ENCODE peak calls at places on chromosomes 5 and 9, in five cellular contexts. One of them, this sample, is unnamed.

GRCh38 chr5:96432245-96433065 is 593 bp downstream of the PCSK1 start:
- DNase-seq in foreskin melanocyte: peak; percentile 35
- DNase-seq in NCI-H1105: peak; percentile 80
- DNase-seq in stimulated activated CD8-positive, alpha-beta memory T cell treated with anti-CD3 and anti-CD28 coated beads, Interleukin-15, amount 100 ng/mL, for 24 hours: no peak
- DNase-seq in T-helper 1 cell: no peak
- DNase-seq in this sample: no peak

GRCh38 chr5:139708434-139708849 is 60.3 kb downstream of the CXXC5 start:
- DNase-seq in stimulated activated CD8-positive, alpha-beta memory T cell treated with anti-CD3 and anti-CD28 coated beads, Interleukin-15, amount 100 ng/mL, for 24 hours: no peak
- DNase-seq in T-helper 1 cell: no peak
- DNase-seq in foreskin melanocyte: no peak
- DNase-seq in NCI-H1105: no peak
- DNase-seq in this sample: no peak

GRCh38 chr5:126414874-126415502 is 8.2 kb upstream of the GRAMD2B start:
- DNase-seq in T-helper 1 cell: no peak
- DNase-seq in foreskin melanocyte: peak; percentile 81
- DNase-seq in stimulated activated CD8-positive, alpha-beta memory T cell treated with anti-CD3 and anti-CD28 coated beads, Interleukin-15, amount 100 ng/mL, for 24 hours: no peak
- DNase-seq in NCI-H1105: no peak
- DNase-seq in this sample: no peak

GRCh38 chr5:93511445-93511844 is 69.6 kb downstream of the NR2F1-AS1 start:
- DNase-seq in T-helper 1 cell: no peak
- DNase-seq in foreskin melanocyte: no peak
- DNase-seq in stimulated activated CD8-positive, alpha-beta memory T cell treated with anti-CD3 and anti-CD28 coated beads, Interleukin-15, amount 100 ng/mL, for 24 hours: no peak
- DNase-seq in NCI-H1105: no peak
- DNase-seq in this sample: no peak

GRCh38 chr5:67268233-67269011 is 71.8 kb upstream of the CD180 start:
- DNase-seq in T-helper 1 cell: no peak
- DNase-seq in stimulated activated CD8-positive, alpha-beta memory T cell treated with anti-CD3 and anti-CD28 coated beads, Interleukin-15, amount 100 ng/mL, for 24 hours: no peak
- DNase-seq in foreskin melanocyte: peak; percentile 87
- DNase-seq in NCI-H1105: peak; percentile 35
- DNase-seq in this sample: no peak

GRCh38 chr9:73237140-73237539 is 85.5 kb downstream of the ANXA1 start:
- DNase-seq in foreskin melanocyte: no peak
- DNase-seq in T-helper 1 cell: no peak
- DNase-seq in stimulated activated CD8-positive, alpha-beta memory T cell treated with anti-CD3 and anti-CD28 coated beads, Interleukin-15, amount 100 ng/mL, for 24 hours: no peak
- DNase-seq in NCI-H1105: no peak
- DNase-seq in this sample: no peak

GRCh38 chr9:95027914-95028854 is 289.3 kb downstream of the FANCC start:
- DNase-seq in stimulated activated CD8-positive, alpha-beta memory T cell treated with anti-CD3 and anti-CD28 coated beads, Interleukin-15, amount 100 ng/mL, for 24 hours: no peak
- DNase-seq in NCI-H1105: peak; percentile 53
- DNase-seq in T-helper 1 cell: no peak
- DNase-seq in foreskin melanocyte: no peak
- DNase-seq in this sample: no peak

GRCh38 chr5:77449981-77450380 is 42.1 kb downstream of the WDR41 start:
- DNase-seq in stimulated activated CD8-positive, alpha-beta memory T cell treated with anti-CD3 and anti-CD28 coated beads, Interleukin-15, amount 100 ng/mL, for 24 hours: no peak
- DNase-seq in T-helper 1 cell: no peak
- DNase-seq in NCI-H1105: no peak
- DNase-seq in foreskin melanocyte: no peak
- DNase-seq in this sample: no peak

GRCh38 chr5:67010684-67011409 is 185.8 kb downstream of the CD180 start:
- DNase-seq in foreskin melanocyte: no peak
- DNase-seq in T-helper 1 cell: no peak
- DNase-seq in NCI-H1105: no peak
- DNase-seq in stimulated activated CD8-positive, alpha-beta memory T cell treated with anti-CD3 and anti-CD28 coated beads, Interleukin-15, amount 100 ng/mL, for 24 hours: no peak
- DNase-seq in this sample: no peak

GRCh38 chr9:86807577-86807976 is 139.7 kb downstream of the GAS1 start:
- DNase-seq in stimulated activated CD8-positive, alpha-beta memory T cell treated with anti-CD3 and anti-CD28 coated beads, Interleukin-15, amount 100 ng/mL, for 24 hours: no peak
- DNase-seq in NCI-H1105: no peak
- DNase-seq in foreskin melanocyte: no peak
- DNase-seq in T-helper 1 cell: no peak
- DNase-seq in this sample: no peak

GRCh38 chr9:124621371-124622328 is 114.5 kb upstream of the NR5A1 start:
- DNase-seq in stimulated activated CD8-positive, alpha-beta memory T cell treated with anti-CD3 and anti-CD28 coated beads, Interleukin-15, amount 100 ng/mL, for 24 hours: no peak
- DNase-seq in foreskin melanocyte: no peak
- DNase-seq in T-helper 1 cell: no peak
- DNase-seq in NCI-H1105: no peak
- DNase-seq in this sample: no peak

GRCh38 chr5:125209650-125210049 is 463.2 kb upstream of the ZNF608 start:
- DNase-seq in foreskin melanocyte: no peak
- DNase-seq in T-helper 1 cell: no peak
- DNase-seq in NCI-H1105: no peak
- DNase-seq in stimulated activated CD8-positive, alpha-beta memory T cell treated with anti-CD3 and anti-CD28 coated beads, Interleukin-15, amount 100 ng/mL, for 24 hours: no peak
- DNase-seq in this sample: no peak

GRCh38 chr5:36422957-36423356 is 121.3 kb upstream of the RANBP3L start:
- DNase-seq in NCI-H1105: no peak
- DNase-seq in foreskin melanocyte: peak; percentile 36
- DNase-seq in T-helper 1 cell: no peak
- DNase-seq in stimulated activated CD8-positive, alpha-beta memory T cell treated with anti-CD3 and anti-CD28 coated beads, Interleukin-15, amount 100 ng/mL, for 24 hours: no peak
- DNase-seq in this sample: no peak

GRCh38 chr5:59174248-59174844 is 591.5 kb downstream of the RAB3C start:
- DNase-seq in stimulated activated CD8-positive, alpha-beta memory T cell treated with anti-CD3 and anti-CD28 coated beads, Interleukin-15, amount 100 ng/mL, for 24 hours: no peak
- DNase-seq in foreskin melanocyte: peak; percentile 45
- DNase-seq in NCI-H1105: no peak
- DNase-seq in T-helper 1 cell: peak; percentile 71
- DNase-seq in this sample: peak; percentile 13

GRCh38 chr5:38616061-38616460 is 59.6 kb upstream of the LIFR start:
- DNase-seq in T-helper 1 cell: no peak
- DNase-seq in stimulated activated CD8-positive, alpha-beta memory T cell treated with anti-CD3 and anti-CD28 coated beads, Interleukin-15, amount 100 ng/mL, for 24 hours: no peak
- DNase-seq in foreskin melanocyte: no peak
- DNase-seq in NCI-H1105: no peak
- DNase-seq in this sample: no peak

GRCh38 chr5:142016576-142016975 is 3.7 kb upstream of the GNPDA1 start:
- DNase-seq in T-helper 1 cell: peak; percentile 70
- DNase-seq in NCI-H1105: no peak
- DNase-seq in stimulated activated CD8-positive, alpha-beta memory T cell treated with anti-CD3 and anti-CD28 coated beads, Interleukin-15, amount 100 ng/mL, for 24 hours: no peak
- DNase-seq in foreskin melanocyte: no peak
- DNase-seq in this sample: no peak

GRCh38 chr5:177071671-177072385 is 14.9 kb upstream of the FGFR4 start:
- DNase-seq in NCI-H1105: peak; percentile 48
- DNase-seq in stimulated activated CD8-positive, alpha-beta memory T cell treated with anti-CD3 and anti-CD28 coated beads, Interleukin-15, amount 100 ng/mL, for 24 hours: peak; percentile 20
- DNase-seq in foreskin melanocyte: peak; percentile 70
- DNase-seq in T-helper 1 cell: peak; percentile 62
- DNase-seq in this sample: peak; percentile 29

GRCh38 chr5:73201547-73202513 is 28.8 kb downstream of the TMEM174 start:
- DNase-seq in stimulated activated CD8-positive, alpha-beta memory T cell treated with anti-CD3 and anti-CD28 coated beads, Interleukin-15, amount 100 ng/mL, for 24 hours: peak; percentile 55
- DNase-seq in NCI-H1105: no peak
- DNase-seq in T-helper 1 cell: peak; percentile 43
- DNase-seq in foreskin melanocyte: peak; percentile 55
- DNase-seq in this sample: no peak

GRCh38 chr9:93017621-93018020 is 40.9 kb upstream of the SUSD3 start:
- DNase-seq in foreskin melanocyte: no peak
- DNase-seq in NCI-H1105: no peak
- DNase-seq in T-helper 1 cell: no peak
- DNase-seq in stimulated activated CD8-positive, alpha-beta memory T cell treated with anti-CD3 and anti-CD28 coated beads, Interleukin-15, amount 100 ng/mL, for 24 hours: no peak
- DNase-seq in this sample: no peak

GRCh38 chr5:135033026-135033861 is 784 bp downstream of the PITX1 start:
- DNase-seq in NCI-H1105: no peak
- DNase-seq in T-helper 1 cell: no peak
- DNase-seq in stimulated activated CD8-positive, alpha-beta memory T cell treated with anti-CD3 and anti-CD28 coated beads, Interleukin-15, amount 100 ng/mL, for 24 hours: no peak
- DNase-seq in foreskin melanocyte: peak; percentile 27
- DNase-seq in this sample: no peak

GRCh38 chr5:45694255-45694834 is 1.8 kb downstream of the HCN1 start:
- DNase-seq in stimulated activated CD8-positive, alpha-beta memory T cell treated with anti-CD3 and anti-CD28 coated beads, Interleukin-15, amount 100 ng/mL, for 24 hours: no peak
- DNase-seq in foreskin melanocyte: no peak
- DNase-seq in T-helper 1 cell: no peak
- DNase-seq in NCI-H1105: no peak
- DNase-seq in this sample: no peak

GRCh38 chr5:144183254-144183889 is 12.7 kb downstream of the KCTD16 start:
- DNase-seq in foreskin melanocyte: peak; percentile 17
- DNase-seq in T-helper 1 cell: peak; percentile 24
- DNase-seq in stimulated activated CD8-positive, alpha-beta memory T cell treated with anti-CD3 and anti-CD28 coated beads, Interleukin-15, amount 100 ng/mL, for 24 hours: no peak
- DNase-seq in NCI-H1105: no peak
- DNase-seq in this sample: no peak

GRCh38 chr5:180330810-180331646 is 22.1 kb downstream of the GFPT2 start:
- DNase-seq in foreskin melanocyte: no peak
- DNase-seq in T-helper 1 cell: no peak
- DNase-seq in stimulated activated CD8-positive, alpha-beta memory T cell treated with anti-CD3 and anti-CD28 coated beads, Interleukin-15, amount 100 ng/mL, for 24 hours: no peak
- DNase-seq in NCI-H1105: no peak
- DNase-seq in this sample: no peak

GRCh38 chr9:801399-802071 is 40.0 kb upstream of the DMRT1 start:
- DNase-seq in T-helper 1 cell: no peak
- DNase-seq in NCI-H1105: no peak
- DNase-seq in foreskin melanocyte: peak; percentile 6
- DNase-seq in stimulated activated CD8-positive, alpha-beta memory T cell treated with anti-CD3 and anti-CD28 coated beads, Interleukin-15, amount 100 ng/mL, for 24 hours: no peak
- DNase-seq in this sample: no peak